ENCODE peak calls at places on chromosomes 1 and 21, in six cellular contexts. V, G, Y, U, N and X are unnamed samples.

GRCh38 chr1:156421062-156421938 is 52.3 kb downstream of the RHBG start:
- DNase-seq in U (peak; percentile 64), N (peak; percentile 75), G (peak; percentile 33), V (peak; percentile 90), Y (no peak), X (peak; percentile 55)

GRCh38 chr1:224116131-224116530 is 2.2 kb downstream of the FBXO28 start:
- DNase-seq in G (peak; percentile 53), N (no peak), U (peak; percentile 68), Y (no peak), V (no peak), X (no peak)

GRCh38 chr1:234154320-234155251 is 218.7 kb upstream of the COA6 start:
- DNase-seq in V (peak; percentile 28), G (peak; percentile 71), Y (peak; percentile 9), N (no peak), U (peak; percentile 72), X (peak; percentile 14)

GRCh38 chr1:2199042-2199810 is 4.7 kb upstream of the FAAP20 start:
- DNase-seq in Y (peak; percentile 74), V (peak; percentile 81), G (peak; percentile 69), N (peak; percentile 96), U (peak; percentile 88), X (peak; percentile 47)

GRCh38 chr1:243942196-243943150 is 92.4 kb upstream of the AKT3 start:
- DNase-seq in N (no peak), Y (no peak), V (peak; percentile 83), G (no peak), U (no peak), X (no peak)

GRCh38 chr1:207919523-207920210 is 8.7 kb upstream of the CD34 start:
- DNase-seq in U (peak; percentile 70), N (peak; percentile 43), G (no peak), V (peak; percentile 22), Y (no peak), X (no peak)

GRCh38 chr1:5944848-5945167 is 47.4 kb downstream of the NPHP4 start:
- DNase-seq in N (no peak), V (no peak), G (no peak), Y (no peak), U (no peak), X (no peak)

GRCh38 chr21:42343556-42343955 is 7.2 kb downstream of the TFF2 start:
- DNase-seq in G (no peak), V (no peak), N (no peak), Y (no peak), U (no peak), X (no peak)

GRCh38 chr1:47527653-47528272 is 89.9 kb downstream of the FOXD2 start:
- DNase-seq in U (no peak), N (no peak), V (no peak), Y (no peak), G (peak; percentile 4), X (no peak)

GRCh38 chr1:184465489-184466146 is 78.8 kb downstream of the C1orf21 start:
- DNase-seq in G (no peak), Y (no peak), V (no peak), U (peak; percentile 8), N (peak; percentile 66), X (no peak)

GRCh38 chr1:214143015-214143775 is 137.8 kb upstream of the SMYD2 start:
- DNase-seq in G (no peak), Y (no peak), U (no peak), N (no peak), V (no peak), X (no peak)

GRCh38 chr1:113809651-113810602 is 2.3 kb downstream of the RSBN1 start:
- DNase-seq in N (no peak), Y (peak; percentile 28), G (peak; percentile 54), V (no peak), U (no peak), X (no peak)

GRCh38 chr1:88327391-88328267 is 356.4 kb upstream of the PKN2 start:
- DNase-seq in V (peak; percentile 47), Y (peak; percentile 35), N (no peak), U (peak; percentile 88), G (peak; percentile 74), X (no peak)

GRCh38 chr1:30950700-30951099 is 42.1 kb upstream of the SDC3 start:
- DNase-seq in Y (no peak), G (no peak), N (no peak), V (no peak), U (no peak), X (no peak)

GRCh38 chr1:11179125-11179524 is 10.0 kb upstream of the ANGPTL7 start:
- DNase-seq in U (no peak), G (no peak), Y (no peak), N (no peak), V (peak; percentile 16), X (no peak)

GRCh38 chr1:145992502-145992936 is 3.9 kb downstream of the TXNIP start:
- DNase-seq in G (no peak), V (no peak), U (no peak), N (no peak), Y (no peak), X (no peak)

GRCh38 chr21:45593162-45594022 is 50.1 kb upstream of the PCBP3 start:
- DNase-seq in U (no peak), V (no peak), N (no peak), G (no peak), Y (no peak), X (no peak)

GRCh38 chr1:234562336-234562735 is 47.6 kb downstream of the IRF2BP2 start:
- DNase-seq in G (no peak), U (no peak), V (no peak), Y (no peak), N (no peak), X (no peak)

GRCh38 chr1:157252473-157252872 is 114.3 kb upstream of the ETV3 start:
- DNase-seq in Y (no peak), G (no peak), N (no peak), U (peak; percentile 5), V (no peak), X (no peak)

GRCh38 chr1:54836594-54836993 is 35.5 kb upstream of the TTC22 start:
- DNase-seq in Y (no peak), U (no peak), V (no peak), N (no peak), G (no peak), X (no peak)

GRCh38 chr21:16534408-16535099 is 804.8 kb downstream of the USP25 start:
- DNase-seq in Y (no peak), V (peak; percentile 68), G (peak; percentile 58), U (peak; percentile 87), N (peak; percentile 71), X (no peak)

GRCh38 chr1:43660355-43660754 is 10.4 kb downstream of the KDM4A start:
- DNase-seq in V (no peak), Y (no peak), U (no peak), N (no peak), G (no peak), X (no peak)

GRCh38 chr1:5594056-5594956 is 397.9 kb downstream of the NPHP4 start:
- DNase-seq in Y (no peak), V (no peak), N (no peak), G (no peak), U (no peak), X (no peak)

GRCh38 chr1:22077728-22078127 is 25.2 kb downstream of the CDC42 start:
- DNase-seq in Y (no peak), U (peak; percentile 48), G (peak; percentile 45), N (no peak), V (no peak), X (no peak)

GRCh38 chr1:223224465-223224864 is 81.4 kb upstream of the TLR5 start:
- DNase-seq in Y (no peak), N (no peak), V (no peak), G (no peak), U (no peak), X (no peak)

GRCh38 chr1:119768778-119769177 is at the start of gene HMGCS2:
- DNase-seq in V (no peak), U (no peak), Y (no peak), G (no peak), N (peak; percentile 48), X (no peak)

GRCh38 chr1:241775021-241775420 is 73.0 kb upstream of the EXO1 start:
- DNase-seq in Y (no peak), U (no peak), G (no peak), N (no peak), V (no peak), X (no peak)

GRCh38 chr1:6385673-6386191 is 7.8 kb downstream of the ACOT7 start:
- DNase-seq in N (peak; percentile 71), V (peak; percentile 70), U (peak; percentile 84), Y (no peak), G (no peak), X (peak; percentile 31)

GRCh38 chr1:15154480-15155036 is 1.0 kb downstream of the TMEM51 start:
- DNase-seq in N (peak; percentile 52), Y (no peak), U (peak; percentile 35), G (no peak), V (no peak), X (peak; percentile 9)

DNA sequence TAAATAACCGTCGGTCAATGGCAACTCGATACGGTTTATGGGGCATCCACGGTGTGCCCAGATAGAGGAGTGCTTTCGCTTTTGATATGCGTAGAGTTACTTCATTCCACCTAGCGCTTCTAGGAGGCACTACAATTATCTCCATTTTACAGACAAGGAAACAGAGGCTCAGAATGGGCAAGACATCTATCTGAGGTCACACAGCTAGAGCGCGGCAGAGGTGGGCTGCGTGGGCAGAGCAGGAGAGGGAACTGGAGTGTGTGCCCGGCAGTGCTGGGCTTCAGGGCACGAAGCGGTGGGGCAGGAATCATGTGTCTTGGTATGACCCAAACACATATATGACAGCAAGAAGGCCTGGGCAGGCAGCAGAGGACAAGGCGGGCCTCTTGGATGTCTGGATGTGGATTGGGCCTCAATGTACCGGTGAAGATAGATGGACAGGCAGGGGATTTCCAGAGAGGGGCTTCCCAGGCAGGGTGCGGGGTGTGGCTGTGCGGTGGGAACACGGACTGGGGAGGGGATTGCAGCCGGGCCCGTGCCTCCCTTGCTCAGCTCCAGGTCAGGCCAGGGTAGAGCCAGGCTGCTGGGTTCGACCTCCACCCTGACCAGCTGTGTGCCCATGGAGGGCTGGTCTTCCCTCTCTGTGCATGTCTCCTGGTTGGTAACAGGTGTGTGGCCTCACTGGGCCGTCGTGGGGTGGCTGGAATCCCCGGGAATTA is 21.2 kb downstream of the TP73 start:
- DNase-seq in U (no peak), N (peak; percentile 10), V (no peak), G (no peak), Y (no peak), X (no peak)
- TF ChIP-seq CTCF in U (no peak), N (no peak), V (no peak), G (no peak), Y (no peak), X (no peak)

GRCh38 chr1:53473463-53473862 is 14.3 kb downstream of the DMRTB1 start:
- DNase-seq in G (no peak), U (peak; percentile 18), Y (no peak), V (no peak), N (no peak), X (no peak)
- TF ChIP-seq CTCF in G (peak; percentile 63), U (peak; percentile 47), Y (peak; percentile 56), V (no peak), N (no peak), X (peak; percentile 45)

GRCh38 chr1:246647113-246647512 is 77.1 kb upstream of the SCCPDH start:
- DNase-seq in Y (no peak), G (no peak), V (peak; percentile 77), U (peak; percentile 73), N (peak; percentile 74), X (peak; percentile 13)
- TF ChIP-seq CTCF in Y (peak; percentile 70), G (peak; percentile 55), V (peak; percentile 67), U (peak; percentile 65), N (peak; percentile 64), X (peak; percentile 59)

DNA sequence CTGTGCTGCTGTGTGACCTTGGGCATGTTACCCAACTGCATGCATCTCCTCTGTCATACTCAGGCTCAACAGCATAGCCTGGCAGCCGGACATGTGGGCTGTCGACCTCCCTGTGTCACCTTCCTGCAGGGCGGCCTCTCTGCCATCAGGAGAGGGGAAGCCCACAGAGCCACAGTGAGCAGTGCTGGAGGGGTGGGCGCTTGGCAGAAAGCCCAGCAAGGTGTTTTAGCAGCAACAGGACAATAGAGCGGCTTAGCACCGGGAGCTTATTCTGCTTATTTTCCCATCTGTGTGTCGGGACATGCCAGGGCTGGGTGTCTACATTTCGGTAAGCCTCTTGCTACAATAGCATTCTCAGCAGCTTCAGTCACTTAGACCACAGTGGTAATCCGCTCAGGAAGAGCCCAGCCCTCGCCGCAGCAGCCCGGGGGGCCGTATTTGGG is 22.8 kb upstream of the CDK18 start:
- DNase-seq in Y (no peak), G (peak; percentile 12), N (no peak), U (no peak), V (no peak), X (no peak)
- TF ChIP-seq CTCF in Y (no peak), G (no peak), N (no peak), U (no peak), V (no peak), X (no peak)